ENCODE peak calls at places on chromosomes 16 and 17, in seven cellular contexts. One of them, this sample, is unnamed.

GRCh38 chr17:42548070-42548837 is 4.5 kb upstream of the HSD17B1 start:
- DNase-seq in stimulated activated CD4-positive, alpha-beta T cell treated with anti-CD3 and anti-CD28 coated beads, Interleukin-4, amount 100 ng/mL, for 4 hours: peak
- DNase-seq in NCI-H460: peak
- DNase-seq in GM23338: peak
- DNase-seq in NCI-H69: peak
- DNase-seq in HAP-1: no peak
- DNase-seq in central memory CD8-positive, alpha-beta T cell: peak
- DNase-seq in this sample: no peak

GRCh38 chr16:67843343-67843765 is 1.2 kb downstream of the THAP11 start:
- DNase-seq in stimulated activated CD4-positive, alpha-beta T cell treated with anti-CD3 and anti-CD28 coated beads, Interleukin-4, amount 100 ng/mL, for 4 hours: no peak
- DNase-seq in NCI-H460: no peak
- DNase-seq in GM23338: no peak
- DNase-seq in NCI-H69: peak
- DNase-seq in HAP-1: no peak
- DNase-seq in central memory CD8-positive, alpha-beta T cell: no peak
- DNase-seq in this sample: no peak

GRCh38 chr17:37107406-37108083 is 158.8 kb downstream of the AATF start:
- DNase-seq in stimulated activated CD4-positive, alpha-beta T cell treated with anti-CD3 and anti-CD28 coated beads, Interleukin-4, amount 100 ng/mL, for 4 hours: no peak
- DNase-seq in NCI-H460: no peak
- DNase-seq in GM23338: no peak
- DNase-seq in NCI-H69: peak
- DNase-seq in HAP-1: no peak
- DNase-seq in central memory CD8-positive, alpha-beta T cell: no peak
- DNase-seq in this sample: peak

GRCh38 chr17:9032583-9032982 is 11.3 kb downstream of the NTN1 start:
- DNase-seq in stimulated activated CD4-positive, alpha-beta T cell treated with anti-CD3 and anti-CD28 coated beads, Interleukin-4, amount 100 ng/mL, for 4 hours: no peak
- DNase-seq in NCI-H460: no peak
- DNase-seq in GM23338: no peak
- DNase-seq in NCI-H69: no peak
- DNase-seq in HAP-1: no peak
- DNase-seq in central memory CD8-positive, alpha-beta T cell: no peak
- DNase-seq in this sample: no peak

GRCh38 chr16:79316004-79316458 is 284.5 kb downstream of the MAF start:
- DNase-seq in stimulated activated CD4-positive, alpha-beta T cell treated with anti-CD3 and anti-CD28 coated beads, Interleukin-4, amount 100 ng/mL, for 4 hours: peak
- DNase-seq in NCI-H460: no peak
- DNase-seq in GM23338: no peak
- DNase-seq in NCI-H69: no peak
- DNase-seq in HAP-1: no peak
- DNase-seq in central memory CD8-positive, alpha-beta T cell: no peak
- DNase-seq in this sample: no peak

GRCh38 chr17:300881-301280 is 51.7 kb downstream of the RPH3AL start:
- DNase-seq in stimulated activated CD4-positive, alpha-beta T cell treated with anti-CD3 and anti-CD28 coated beads, Interleukin-4, amount 100 ng/mL, for 4 hours: no peak
- DNase-seq in NCI-H460: no peak
- DNase-seq in GM23338: no peak
- DNase-seq in NCI-H69: no peak
- DNase-seq in HAP-1: no peak
- DNase-seq in central memory CD8-positive, alpha-beta T cell: no peak
- DNase-seq in this sample: no peak

GRCh38 chr17:27462714-27463113 is 6.5 kb downstream of the KSR1 start:
- DNase-seq in stimulated activated CD4-positive, alpha-beta T cell treated with anti-CD3 and anti-CD28 coated beads, Interleukin-4, amount 100 ng/mL, for 4 hours: no peak
- DNase-seq in NCI-H460: no peak
- DNase-seq in GM23338: no peak
- DNase-seq in NCI-H69: no peak
- DNase-seq in HAP-1: no peak
- DNase-seq in central memory CD8-positive, alpha-beta T cell: no peak
- DNase-seq in this sample: no peak

GRCh38 chr17:5545051-5545987 is 39.0 kb downstream of the NLRP1 start:
- DNase-seq in stimulated activated CD4-positive, alpha-beta T cell treated with anti-CD3 and anti-CD28 coated beads, Interleukin-4, amount 100 ng/mL, for 4 hours: no peak
- DNase-seq in NCI-H460: no peak
- DNase-seq in GM23338: no peak
- DNase-seq in NCI-H69: peak
- DNase-seq in HAP-1: no peak
- DNase-seq in central memory CD8-positive, alpha-beta T cell: no peak
- DNase-seq in this sample: peak

GRCh38 chr16:1488054-1488601 is 616 bp downstream of the PTX4 start:
- DNase-seq in stimulated activated CD4-positive, alpha-beta T cell treated with anti-CD3 and anti-CD28 coated beads, Interleukin-4, amount 100 ng/mL, for 4 hours: no peak
- DNase-seq in NCI-H460: no peak
- DNase-seq in GM23338: no peak
- DNase-seq in NCI-H69: no peak
- DNase-seq in HAP-1: no peak
- DNase-seq in central memory CD8-positive, alpha-beta T cell: no peak
- DNase-seq in this sample: no peak

GRCh38 chr17:13346592-13346991 is 255.1 kb downstream of the HS3ST3A1 start:
- DNase-seq in stimulated activated CD4-positive, alpha-beta T cell treated with anti-CD3 and anti-CD28 coated beads, Interleukin-4, amount 100 ng/mL, for 4 hours: no peak
- DNase-seq in NCI-H460: no peak
- DNase-seq in GM23338: no peak
- DNase-seq in NCI-H69: no peak
- DNase-seq in HAP-1: no peak
- DNase-seq in central memory CD8-positive, alpha-beta T cell: no peak
- DNase-seq in this sample: no peak

GRCh38 chr17:3990391-3991127 is 26.3 kb upstream of the ATP2A3 start:
- DNase-seq in stimulated activated CD4-positive, alpha-beta T cell treated with anti-CD3 and anti-CD28 coated beads, Interleukin-4, amount 100 ng/mL, for 4 hours: no peak
- DNase-seq in NCI-H460: no peak
- DNase-seq in GM23338: no peak
- DNase-seq in NCI-H69: no peak
- DNase-seq in HAP-1: no peak
- DNase-seq in central memory CD8-positive, alpha-beta T cell: no peak
- DNase-seq in this sample: no peak

GRCh38 chr17:75778861-75779249 is 5.8 kb upstream of the UNK start:
- DNase-seq in stimulated activated CD4-positive, alpha-beta T cell treated with anti-CD3 and anti-CD28 coated beads, Interleukin-4, amount 100 ng/mL, for 4 hours: no peak
- DNase-seq in NCI-H460: no peak
- DNase-seq in GM23338: peak
- DNase-seq in NCI-H69: no peak
- DNase-seq in HAP-1: peak
- DNase-seq in central memory CD8-positive, alpha-beta T cell: no peak
- DNase-seq in this sample: no peak

GRCh38 chr17:40561294-40561870 is 3.9 kb downstream of the CCR7 start:
- DNase-seq in stimulated activated CD4-positive, alpha-beta T cell treated with anti-CD3 and anti-CD28 coated beads, Interleukin-4, amount 100 ng/mL, for 4 hours: no peak
- DNase-seq in NCI-H460: no peak
- DNase-seq in GM23338: no peak
- DNase-seq in NCI-H69: no peak
- DNase-seq in HAP-1: no peak
- DNase-seq in central memory CD8-positive, alpha-beta T cell: no peak
- DNase-seq in this sample: no peak

GRCh38 chr17:50165466-50165865 is 339 bp upstream of the SGCA start:
- DNase-seq in stimulated activated CD4-positive, alpha-beta T cell treated with anti-CD3 and anti-CD28 coated beads, Interleukin-4, amount 100 ng/mL, for 4 hours: no peak
- DNase-seq in NCI-H460: no peak
- DNase-seq in GM23338: no peak
- DNase-seq in NCI-H69: no peak
- DNase-seq in HAP-1: no peak
- DNase-seq in central memory CD8-positive, alpha-beta T cell: no peak
- DNase-seq in this sample: no peak

GRCh38 chr17:71380535-71380934 is 740.3 kb upstream of the SOX9 start:
- DNase-seq in stimulated activated CD4-positive, alpha-beta T cell treated with anti-CD3 and anti-CD28 coated beads, Interleukin-4, amount 100 ng/mL, for 4 hours: no peak
- DNase-seq in NCI-H460: no peak
- DNase-seq in GM23338: no peak
- DNase-seq in NCI-H69: no peak
- DNase-seq in HAP-1: no peak
- DNase-seq in central memory CD8-positive, alpha-beta T cell: no peak
- DNase-seq in this sample: no peak

GRCh38 chr17:61249649-61250301 is 149.9 kb upstream of the TBX2 start:
- DNase-seq in stimulated activated CD4-positive, alpha-beta T cell treated with anti-CD3 and anti-CD28 coated beads, Interleukin-4, amount 100 ng/mL, for 4 hours: no peak
- DNase-seq in NCI-H460: peak
- DNase-seq in GM23338: no peak
- DNase-seq in NCI-H69: no peak
- DNase-seq in HAP-1: no peak
- DNase-seq in central memory CD8-positive, alpha-beta T cell: no peak
- DNase-seq in this sample: no peak

GRCh38 chr16:68499011-68499410 is 40.1 kb upstream of the ZFP90 start:
- DNase-seq in stimulated activated CD4-positive, alpha-beta T cell treated with anti-CD3 and anti-CD28 coated beads, Interleukin-4, amount 100 ng/mL, for 4 hours: no peak
- DNase-seq in NCI-H460: no peak
- DNase-seq in GM23338: no peak
- DNase-seq in NCI-H69: peak
- DNase-seq in HAP-1: no peak
- DNase-seq in central memory CD8-positive, alpha-beta T cell: no peak
- DNase-seq in this sample: no peak

GRCh38 chr17:65074778-65075250 is 18.3 kb upstream of the GNA13 start:
- DNase-seq in stimulated activated CD4-positive, alpha-beta T cell treated with anti-CD3 and anti-CD28 coated beads, Interleukin-4, amount 100 ng/mL, for 4 hours: no peak
- DNase-seq in NCI-H460: no peak
- DNase-seq in GM23338: no peak
- DNase-seq in NCI-H69: peak
- DNase-seq in HAP-1: no peak
- DNase-seq in central memory CD8-positive, alpha-beta T cell: no peak
- DNase-seq in this sample: no peak

GRCh38 chr17:1783271-1783670 is 21.4 kb downstream of the SERPINF1 start:
- DNase-seq in stimulated activated CD4-positive, alpha-beta T cell treated with anti-CD3 and anti-CD28 coated beads, Interleukin-4, amount 100 ng/mL, for 4 hours: no peak
- DNase-seq in NCI-H460: no peak
- DNase-seq in GM23338: no peak
- DNase-seq in NCI-H69: no peak
- DNase-seq in HAP-1: no peak
- DNase-seq in central memory CD8-positive, alpha-beta T cell: no peak
- DNase-seq in this sample: peak

GRCh38 chr17:1484586-1485310 is 7.7 kb downstream of the MYO1C start:
- DNase-seq in stimulated activated CD4-positive, alpha-beta T cell treated with anti-CD3 and anti-CD28 coated beads, Interleukin-4, amount 100 ng/mL, for 4 hours: peak
- DNase-seq in NCI-H460: no peak
- DNase-seq in GM23338: peak
- DNase-seq in NCI-H69: peak
- DNase-seq in HAP-1: peak
- DNase-seq in central memory CD8-positive, alpha-beta T cell: peak
- DNase-seq in this sample: peak

GRCh38 chr17:76524598-76525512 is 12.7 kb downstream of the CYGB start:
- DNase-seq in stimulated activated CD4-positive, alpha-beta T cell treated with anti-CD3 and anti-CD28 coated beads, Interleukin-4, amount 100 ng/mL, for 4 hours: no peak
- DNase-seq in NCI-H460: peak
- DNase-seq in GM23338: no peak
- DNase-seq in NCI-H69: no peak
- DNase-seq in HAP-1: no peak
- DNase-seq in central memory CD8-positive, alpha-beta T cell: no peak
- DNase-seq in this sample: no peak

GRCh38 chr17:45129940-45130639 is 2.2 kb downstream of the PLCD3 start:
- DNase-seq in stimulated activated CD4-positive, alpha-beta T cell treated with anti-CD3 and anti-CD28 coated beads, Interleukin-4, amount 100 ng/mL, for 4 hours: no peak
- DNase-seq in NCI-H460: no peak
- DNase-seq in GM23338: no peak
- DNase-seq in NCI-H69: no peak
- DNase-seq in HAP-1: no peak
- DNase-seq in central memory CD8-positive, alpha-beta T cell: no peak
- DNase-seq in this sample: no peak

GRCh38 chr17:37089998-37090397 is 141.2 kb downstream of the AATF start:
- DNase-seq in stimulated activated CD4-positive, alpha-beta T cell treated with anti-CD3 and anti-CD28 coated beads, Interleukin-4, amount 100 ng/mL, for 4 hours: no peak
- DNase-seq in NCI-H460: no peak
- DNase-seq in GM23338: no peak
- DNase-seq in NCI-H69: peak
- DNase-seq in HAP-1: no peak
- DNase-seq in central memory CD8-positive, alpha-beta T cell: peak
- DNase-seq in this sample: peak

GRCh38 chr16:24667244-24667764 is 62.1 kb upstream of the TNRC6A start:
- DNase-seq in stimulated activated CD4-positive, alpha-beta T cell treated with anti-CD3 and anti-CD28 coated beads, Interleukin-4, amount 100 ng/mL, for 4 hours: no peak
- DNase-seq in NCI-H460: no peak
- DNase-seq in GM23338: no peak
- DNase-seq in NCI-H69: no peak
- DNase-seq in HAP-1: no peak
- DNase-seq in central memory CD8-positive, alpha-beta T cell: no peak
- DNase-seq in this sample: peak

GRCh38 chr17:37300683-37301082 is 75.1 kb upstream of the C17orf78 start:
- DNase-seq in stimulated activated CD4-positive, alpha-beta T cell treated with anti-CD3 and anti-CD28 coated beads, Interleukin-4, amount 100 ng/mL, for 4 hours: no peak
- DNase-seq in NCI-H460: no peak
- DNase-seq in GM23338: no peak
- DNase-seq in NCI-H69: peak
- DNase-seq in HAP-1: no peak
- DNase-seq in central memory CD8-positive, alpha-beta T cell: no peak
- DNase-seq in this sample: no peak

GRCh38 chr17:21129023-21129681 is 2.4 kb downstream of the DHRS7B start:
- DNase-seq in stimulated activated CD4-positive, alpha-beta T cell treated with anti-CD3 and anti-CD28 coated beads, Interleukin-4, amount 100 ng/mL, for 4 hours: no peak
- DNase-seq in NCI-H460: peak
- DNase-seq in GM23338: peak
- DNase-seq in NCI-H69: peak
- DNase-seq in HAP-1: peak
- DNase-seq in central memory CD8-positive, alpha-beta T cell: no peak
- DNase-seq in this sample: peak

GRCh38 chr16:78926723-78927200 is 673.8 kb downstream of the MAF start:
- DNase-seq in stimulated activated CD4-positive, alpha-beta T cell treated with anti-CD3 and anti-CD28 coated beads, Interleukin-4, amount 100 ng/mL, for 4 hours: no peak
- DNase-seq in NCI-H460: no peak
- DNase-seq in GM23338: no peak
- DNase-seq in NCI-H69: no peak
- DNase-seq in HAP-1: no peak
- DNase-seq in central memory CD8-positive, alpha-beta T cell: no peak
- DNase-seq in this sample: no peak

GRCh38 chr16:56241596-56241995 is 50.3 kb downstream of the GNAO1 start:
- DNase-seq in stimulated activated CD4-positive, alpha-beta T cell treated with anti-CD3 and anti-CD28 coated beads, Interleukin-4, amount 100 ng/mL, for 4 hours: no peak
- DNase-seq in NCI-H460: no peak
- DNase-seq in GM23338: no peak
- DNase-seq in NCI-H69: no peak
- DNase-seq in HAP-1: no peak
- DNase-seq in central memory CD8-positive, alpha-beta T cell: no peak
- DNase-seq in this sample: no peak

GRCh38 chr17:41585301-41585700 is 1.4 kb downstream of the KRT14 start:
- DNase-seq in stimulated activated CD4-positive, alpha-beta T cell treated with anti-CD3 and anti-CD28 coated beads, Interleukin-4, amount 100 ng/mL, for 4 hours: no peak
- DNase-seq in NCI-H460: no peak
- DNase-seq in GM23338: no peak
- DNase-seq in NCI-H69: no peak
- DNase-seq in HAP-1: no peak
- DNase-seq in central memory CD8-positive, alpha-beta T cell: no peak
- DNase-seq in this sample: no peak

GRCh38 chr16:25135239-25135878 is 23.8 kb downstream of the LCMT1 start:
- DNase-seq in stimulated activated CD4-positive, alpha-beta T cell treated with anti-CD3 and anti-CD28 coated beads, Interleukin-4, amount 100 ng/mL, for 4 hours: no peak
- DNase-seq in NCI-H460: peak
- DNase-seq in GM23338: no peak
- DNase-seq in NCI-H69: peak
- DNase-seq in HAP-1: no peak
- DNase-seq in central memory CD8-positive, alpha-beta T cell: no peak
- DNase-seq in this sample: peak

GRCh38 chr16:67040906-67041305 is 12.0 kb downstream of the CBFB start:
- DNase-seq in stimulated activated CD4-positive, alpha-beta T cell treated with anti-CD3 and anti-CD28 coated beads, Interleukin-4, amount 100 ng/mL, for 4 hours: no peak
- DNase-seq in NCI-H460: no peak
- DNase-seq in GM23338: no peak
- DNase-seq in NCI-H69: no peak
- DNase-seq in HAP-1: no peak
- DNase-seq in central memory CD8-positive, alpha-beta T cell: no peak
- DNase-seq in this sample: peak

GRCh38 chr16:87490091-87490798 is 2.6 kb downstream of the ZCCHC14 start:
- DNase-seq in stimulated activated CD4-positive, alpha-beta T cell treated with anti-CD3 and anti-CD28 coated beads, Interleukin-4, amount 100 ng/mL, for 4 hours: no peak
- DNase-seq in NCI-H460: no peak
- DNase-seq in GM23338: no peak
- DNase-seq in NCI-H69: no peak
- DNase-seq in HAP-1: peak
- DNase-seq in central memory CD8-positive, alpha-beta T cell: no peak
- DNase-seq in this sample: no peak

GRCh38 chr16:27906883-27907282 is 156.6 kb downstream of the GSG1L start:
- DNase-seq in stimulated activated CD4-positive, alpha-beta T cell treated with anti-CD3 and anti-CD28 coated beads, Interleukin-4, amount 100 ng/mL, for 4 hours: no peak
- DNase-seq in NCI-H460: no peak
- DNase-seq in GM23338: no peak
- DNase-seq in NCI-H69: no peak
- DNase-seq in HAP-1: no peak
- DNase-seq in central memory CD8-positive, alpha-beta T cell: no peak
- DNase-seq in this sample: no peak

GRCh38 chr16:89383095-89384003 is 107.0 kb downstream of the ANKRD11 start:
- DNase-seq in stimulated activated CD4-positive, alpha-beta T cell treated with anti-CD3 and anti-CD28 coated beads, Interleukin-4, amount 100 ng/mL, for 4 hours: no peak
- DNase-seq in NCI-H460: no peak
- DNase-seq in GM23338: peak
- DNase-seq in NCI-H69: peak
- DNase-seq in HAP-1: peak
- DNase-seq in central memory CD8-positive, alpha-beta T cell: no peak
- DNase-seq in this sample: no peak